ENCODE peak calls at places on chromosomes 7 and 10, in five cellular contexts. U is IMR-90, M is neuronal stem cell, L is H1, N is trophoblast cell. B is an unnamed sample. For H3K4me1, the result is how much of the 10 kb centered on the place peaks cover.

GRCh38 chr7:6179620-6180343 is 92.6 kb downstream of the CYTH3 start:
- DNase-seq in L (no peak), M (no peak), U (no peak), N (no peak), B (no peak)

GRCh38 chr10:36943534-36943933 is 181.9 kb upstream of the ANKRD30A start:
- DNase-seq in L (no peak), M (no peak), N (peak), U (no peak), B (no peak)

GRCh38 chr10:112986791-112987190 is 36.7 kb downstream of the TCF7L2 start:
- DNase-seq in M (no peak), L (no peak), U (no peak), N (peak), B (no peak)

GRCh38 chr10:12470719-12471118 is 121.4 kb downstream of the CAMK1D start:
- DNase-seq in U (no peak), L (no peak), M (no peak), N (no peak), B (no peak)

GRCh38 chr7:102875700-102876192 is 37.1 kb upstream of the LRRC17 start:
- DNase-seq in N (peak), L (no peak), M (no peak), U (peak), B (no peak)

GRCh38 chr10:17227367-17228080 is 517 bp upstream of the VIM start:
- DNase-seq in U (peak), N (no peak), M (no peak), L (no peak), B (no peak)

GRCh38 chr7:157005456-157006204 is 4.8 kb downstream of the MNX1 start:
- DNase-seq in U (no peak), M (no peak), N (no peak), L (peak), B (peak)

GRCh38 chr7:57867884-57868701 is 418.1 kb downstream of the ZNF716 start:
- DNase-seq in N (peak), L (no peak), M (no peak), U (no peak), B (no peak)

GRCh38 chr7:40584667-40585433 is 450.0 kb downstream of the SUGCT start:
- DNase-seq in N (no peak), U (peak), L (no peak), M (no peak), B (no peak)

GRCh38 chr10:115049318-115049717 is 43.8 kb upstream of the ATRNL1 start:
- DNase-seq in N (no peak), M (no peak), U (no peak), L (no peak), B (no peak)

GRCh38 chr7:27189560-27190283 is 4.7 kb upstream of the HOXA11 start:
- DNase-seq in M (no peak), N (no peak), U (no peak), L (peak), B (peak)

GRCh38 chr10:68633816-68634466 is 73.8 kb downstream of the TET1 start:
- DNase-seq in L (no peak), M (no peak), N (no peak), U (no peak), B (no peak)

GRCh38 chr7:35985126-35985754 is 167.8 kb upstream of the EEPD1 start:
- DNase-seq in L (peak), N (peak), M (peak), U (peak), B (peak)

GRCh38 chr10:44979281-44980181 is 922 bp upstream of the DEPP1 start:
- DNase-seq in L (no peak), M (no peak), N (no peak), U (no peak), B (no peak)

GRCh38 chr10:44981172-44982113 is 2.8 kb upstream of the DEPP1 start:
- DNase-seq in N (no peak), L (no peak), M (no peak), U (peak), B (no peak)

GRCh38 chr10:44978570-44979280 is at the start of gene DEPP1:
- DNase-seq in L (peak), N (peak), M (no peak), U (peak), B (peak)

GRCh38 chr10:44982114-44982460 is 3.5 kb upstream of the DEPP1 start:
- DNase-seq in M (no peak), L (no peak), N (no peak), U (no peak), B (no peak)

DNA sequence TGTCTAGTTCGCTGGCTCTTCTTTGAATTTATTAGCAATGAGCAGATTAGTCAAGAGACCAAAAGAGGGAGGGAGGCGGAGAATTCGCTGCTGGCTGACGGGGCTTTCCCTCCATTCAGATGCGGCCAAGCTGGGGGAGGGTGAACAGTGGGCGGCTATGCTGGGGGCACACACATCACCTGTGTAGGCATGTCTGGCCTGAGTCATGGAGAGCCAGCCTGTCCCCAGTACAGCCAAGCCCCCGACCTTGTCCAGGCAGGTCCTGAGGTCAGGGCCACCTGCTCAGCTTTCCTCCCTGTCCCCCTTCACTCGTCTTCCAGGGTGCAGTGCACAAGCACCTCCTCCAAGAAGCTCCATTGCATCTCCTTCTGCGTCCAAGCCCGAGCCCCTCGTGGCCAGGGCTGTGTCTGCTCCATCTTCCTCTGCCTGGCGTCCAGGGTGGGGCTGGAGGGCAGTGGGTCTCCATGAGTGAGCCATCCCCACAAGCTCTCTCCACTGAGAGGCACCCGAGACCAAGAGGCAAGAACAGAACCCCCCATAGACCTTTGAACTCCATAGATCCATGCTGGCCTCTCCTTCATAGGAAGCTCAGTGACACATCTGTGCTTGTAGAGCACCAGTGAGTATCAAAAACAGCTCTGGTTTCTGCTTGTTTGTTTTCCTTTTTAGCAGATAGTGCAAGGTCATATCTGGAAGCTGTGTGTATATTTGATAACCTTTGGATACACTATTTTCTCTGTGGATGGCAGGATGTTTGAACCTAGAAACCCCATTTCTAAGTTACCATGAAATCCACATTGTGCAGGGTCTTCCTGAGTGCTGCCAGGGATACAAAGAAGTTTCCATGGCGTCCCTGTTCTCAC is 1.9 kb upstream of the DEPP1 start:
- DNase-seq in L (no peak), U (no peak), N (no peak), M (no peak), B (no peak)
- H2AK5ac ChIP-seq in L (no peak), U (peak), N (peak), M (peak), B (no peak)

GRCh38 chr7:148256433-148256832 is 334.1 kb upstream of the C7orf33 start:
- DNase-seq in U (no peak), L (no peak), N (no peak), M (no peak), B (no peak)
- H4K91ac ChIP-seq in U (no peak), L (no peak), N (no peak), M (no peak), B (no peak)

DNA sequence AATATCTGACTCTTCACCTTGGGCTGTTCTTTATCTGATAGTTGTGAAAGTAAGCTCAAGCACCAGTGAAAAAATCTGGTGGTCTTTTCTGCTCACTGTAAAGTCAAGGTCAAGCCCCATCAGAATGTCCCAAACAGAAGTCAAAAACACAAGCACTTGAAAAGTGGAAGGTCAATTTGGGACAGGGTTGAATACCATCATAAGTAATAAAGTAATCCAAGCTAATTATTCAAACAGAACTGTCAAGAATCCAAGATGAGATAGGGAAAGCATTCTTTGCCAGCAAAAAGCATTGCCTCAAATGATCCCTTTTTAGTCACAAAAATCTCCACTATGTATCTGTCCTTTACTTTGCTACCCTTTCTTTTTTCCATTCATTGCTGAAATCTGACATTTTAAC is 430.1 kb upstream of the NPVF start:
- DNase-seq in U (no peak), N (no peak), L (no peak), M (no peak), B (no peak)
- H3K4me1 ChIP-seq in U (under half), N (under half), L (under half), M (under half), B (under half)

GRCh38 chr10:29955308-29955935 is 104.0 kb downstream of the JCAD start:
- DNase-seq in L (no peak), N (no peak), U (peak), M (no peak), B (peak)

GRCh38 chr10:29957887-29958330 is 101.5 kb downstream of the JCAD start:
- DNase-seq in N (peak), M (no peak), L (no peak), U (no peak), B (no peak)

GRCh38 chr10:29960261-29960660 is 99.1 kb downstream of the JCAD start:
- DNase-seq in N (no peak), M (no peak), U (no peak), L (no peak), B (no peak)

GRCh38 chr10:29958440-29958839 is 100.9 kb downstream of the JCAD start:
- DNase-seq in U (no peak), M (no peak), L (no peak), N (peak), B (no peak)

GRCh38 chr10:29956335-29956924 is 103.0 kb downstream of the JCAD start:
- DNase-seq in U (no peak), N (no peak), L (no peak), M (no peak), B (no peak)
- H2AK5ac ChIP-seq in U (peak), N (no peak), L (no peak), M (no peak), B (no peak)

GRCh38 chr10:46052791-46053375 is 6.8 kb upstream of the MSMB start:
- DNase-seq in U (no peak), L (no peak), N (no peak), M (no peak), B (no peak)
- H4K91ac ChIP-seq in U (no peak), L (no peak), N (peak), M (no peak), B (no peak)

GRCh38 chr7:100397336-100398081 is 24.2 kb downstream of the PILRA start:
- DNase-seq in U (no peak), N (no peak), L (peak), M (no peak), B (peak)

GRCh38 chr7:100396421-100396982 is 23.2 kb downstream of the PILRA start:
- DNase-seq in U (no peak), L (no peak), M (no peak), N (no peak), B (no peak)

GRCh38 chr7:100390286-100391028 is 17.2 kb downstream of the PILRA start:
- DNase-seq in U (no peak), N (no peak), L (no peak), M (no peak), B (no peak)

GRCh38 chr7:100393233-100393905 is 20.1 kb downstream of the PILRA start:
- DNase-seq in U (no peak), N (peak), M (no peak), L (no peak), B (no peak)

DNA sequence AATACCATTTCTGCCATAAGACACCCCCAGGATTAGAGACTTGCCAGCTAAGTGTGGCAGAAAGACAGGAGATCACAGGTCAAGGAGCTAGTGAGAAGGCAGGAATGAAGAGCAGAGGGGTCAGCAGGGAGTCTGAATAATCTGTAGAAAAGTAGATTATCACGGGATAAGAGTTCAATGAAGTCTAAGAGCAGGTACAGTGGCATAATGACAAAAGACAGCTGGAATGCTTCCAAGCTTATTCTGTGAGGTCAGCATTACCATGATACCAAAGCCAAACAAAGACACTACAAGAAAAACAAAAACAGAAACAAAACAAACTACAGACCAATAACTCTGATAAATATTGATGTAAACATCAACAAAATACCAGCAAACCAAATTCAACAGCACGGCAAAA is 20.8 kb downstream of the PILRA start:
- DNase-seq in U (no peak), N (no peak), L (no peak), M (no peak), B (no peak)
- H3K4me1 ChIP-seq in U (under half), N (under half), L (under half), M (under half), B (under half)